ENCODE peak calls at places on chromosomes 13 and 19, in five cellular contexts. I, U, C, A and Y are unnamed samples.

GRCh38 chr19:48656840-48657474 is 11.0 kb upstream of the CA11 start:
- DNase-seq in I (no peak), U (no peak), C (no peak), A (no peak), Y (no peak)

GRCh38 chr19:29687897-29688728 is 22.9 kb downstream of the PLEKHF1 start:
- DNase-seq in I (no peak), U (no peak), C (no peak), A (no peak), Y (no peak)

GRCh38 chr13:76378767-76379166 is 507.4 kb downstream of the KCTD12 start:
- DNase-seq in I (no peak), U (no peak), C (no peak), A (no peak), Y (no peak)

GRCh38 chr19:41420101-41420880 is 6.9 kb downstream of the B3GNT8 start:
- DNase-seq in I (no peak), U (no peak), C (no peak), A (no peak), Y (no peak)

GRCh38 chr19:49058592-49058991 is 1.0 kb upstream of the CGB7 start:
- DNase-seq in I (no peak), U (no peak), C (no peak), A (peak), Y (no peak)

GRCh38 chr19:46574533-46574932 is 26.6 kb upstream of the CALM3 start:
- DNase-seq in I (no peak), U (no peak), C (no peak), A (no peak), Y (no peak)

GRCh38 chr19:17966497-17967257 is at the start of gene KCNN1:
- DNase-seq in I (no peak), U (no peak), C (no peak), A (peak), Y (no peak)

GRCh38 chr19:19445911-19446361 is 40.5 kb downstream of the GATAD2A start:
- DNase-seq in I (no peak), U (no peak), C (no peak), A (peak), Y (no peak)

GRCh38 chr13:41533676-41534075 is 76.3 kb downstream of the RGCC start:
- DNase-seq in I (no peak), U (no peak), C (no peak), A (no peak), Y (no peak)

GRCh38 chr13:49098198-49098597 is 121.9 kb upstream of the MLNR start:
- DNase-seq in I (no peak), U (no peak), C (no peak), A (no peak), Y (no peak)

GRCh38 chr19:35869327-35870123 is 1.2 kb downstream of the APLP1 start:
- DNase-seq in I (peak), U (peak), C (peak), A (peak), Y (peak)

GRCh38 chr19:32599736-32600157 is 18.8 kb downstream of the PDCD5 start:
- DNase-seq in I (no peak), U (no peak), C (peak), A (peak), Y (no peak)

GRCh38 chr19:58558066-58558622 is at the start of gene UBE2M:
- DNase-seq in I (peak), U (peak), C (no peak), A (peak), Y (peak)

GRCh38 chr19:45025264-45025663 is 13.6 kb upstream of the CLASRP start:
- DNase-seq in I (no peak), U (no peak), C (no peak), A (no peak), Y (no peak)

GRCh38 chr19:11479470-11480080 is 1.3 kb downstream of the ELAVL3 start:
- DNase-seq in I (no peak), U (no peak), C (no peak), A (no peak), Y (peak)

GRCh38 chr13:50131998-50132936 is 117.0 kb downstream of the KCNRG start:
- DNase-seq in I (no peak), U (no peak), C (no peak), A (no peak), Y (no peak)

GRCh38 chr19:50835103-50835784 is 1.9 kb upstream of the KLK15 start:
- DNase-seq in I (no peak), U (no peak), C (no peak), A (no peak), Y (no peak)

GRCh38 chr19:4066682-4067395 is at the start of gene ZBTB7A:
- DNase-seq in I (peak), U (peak), C (no peak), A (peak), Y (peak)

GRCh38 chr19:50432221-50432626 is 468 bp upstream of the MYBPC2 start:
- DNase-seq in I (no peak), U (no peak), C (no peak), A (peak), Y (no peak)

GRCh38 chr19:33520844-33521479 is 629 bp downstream of the PEPD start:
- DNase-seq in I (no peak), U (no peak), C (no peak), A (no peak), Y (no peak)

GRCh38 chr13:24489721-24490120 is 22.9 kb downstream of the PARP4 start:
- DNase-seq in I (no peak), U (no peak), C (no peak), A (no peak), Y (no peak)

GRCh38 chr19:42872608-42873007 is 6.9 kb downstream of the PSG1 start:
- DNase-seq in I (no peak), U (no peak), C (no peak), A (no peak), Y (no peak)

GRCh38 chr19:1451916-1452801 is 2.2 kb downstream of the APC2 start:
- DNase-seq in I (no peak), U (no peak), C (no peak), A (no peak), Y (peak)

GRCh38 chr19:42207767-42208259 is 9.7 kb downstream of the DEDD2 start:
- DNase-seq in I (peak), U (peak), C (no peak), A (no peak), Y (no peak)

GRCh38 chr19:33547676-33548075 is 26.1 kb upstream of the PEPD start:
- DNase-seq in I (peak), U (no peak), C (no peak), A (no peak), Y (no peak)

GRCh38 chr13:67509039-67509438 is 278.9 kb upstream of the PCDH9 start:
- DNase-seq in I (no peak), U (no peak), C (no peak), A (no peak), Y (no peak)

GRCh38 chr13:78680064-78680463 is 21.1 kb upstream of the OBI1 start:
- DNase-seq in I (no peak), U (no peak), C (no peak), A (no peak), Y (no peak)

GRCh38 chr19:6739884-6740588 is 556 bp downstream of the TRIP10 start:
- DNase-seq in I (no peak), U (peak), C (no peak), A (peak), Y (no peak)

GRCh38 chr13:44219808-44220544 is 153.6 kb upstream of the SERP2 start:
- DNase-seq in I (no peak), U (no peak), C (no peak), A (no peak), Y (no peak)

GRCh38 chr13:110921695-110922094 is 6.8 kb upstream of the ANKRD10 start:
- DNase-seq in I (no peak), U (no peak), C (no peak), A (no peak), Y (no peak)

GRCh38 chr13:110923086-110923485 is 8.2 kb upstream of the ANKRD10 start:
- DNase-seq in I (no peak), U (no peak), C (no peak), A (no peak), Y (no peak)

GRCh38 chr13:110922506-110922905 is 7.6 kb upstream of the ANKRD10 start:
- DNase-seq in I (no peak), U (no peak), C (no peak), A (no peak), Y (no peak)

GRCh38 chr13:110920038-110920437 is 5.2 kb upstream of the ANKRD10 start:
- DNase-seq in I (no peak), U (peak), C (no peak), A (no peak), Y (no peak)

GRCh38 chr13:110921209-110921608 is 6.3 kb upstream of the ANKRD10 start:
- DNase-seq in I (no peak), U (no peak), C (no peak), A (no peak), Y (no peak)
- H3K4me3 ChIP-seq in I (no peak), U (no peak), C (no peak), A (no peak), Y (no peak)

GRCh38 chr13:95626768-95627167 is 17.7 kb downstream of the DZIP1 start:
- DNase-seq in I (no peak), U (no peak), C (no peak), A (no peak), Y (no peak)

GRCh38 chr13:95629071-95629470 is 15.4 kb downstream of the DZIP1 start:
- DNase-seq in I (no peak), U (no peak), C (no peak), A (no peak), Y (no peak)

GRCh38 chr13:95628488-95628887 is 16.0 kb downstream of the DZIP1 start:
- DNase-seq in I (no peak), U (no peak), C (no peak), A (no peak), Y (no peak)

GRCh38 chr13:95630593-95630992 is 13.9 kb downstream of the DZIP1 start:
- DNase-seq in I (no peak), U (no peak), C (no peak), A (no peak), Y (no peak)

GRCh38 chr13:95627590-95627989 is 16.9 kb downstream of the DZIP1 start:
- DNase-seq in I (no peak), U (no peak), C (no peak), A (no peak), Y (no peak)
- H3K27ac ChIP-seq in I (no peak), U (no peak), C (no peak), A (no peak), Y (no peak)

GRCh38 chr13:33542309-33543088 is 256.9 kb upstream of the STARD13 start:
- DNase-seq in I (peak), U (peak), C (peak), A (peak), Y (peak)
- H3K4me3 ChIP-seq in I (peak), U (peak), C (peak), A (peak), Y (peak)

DNA sequence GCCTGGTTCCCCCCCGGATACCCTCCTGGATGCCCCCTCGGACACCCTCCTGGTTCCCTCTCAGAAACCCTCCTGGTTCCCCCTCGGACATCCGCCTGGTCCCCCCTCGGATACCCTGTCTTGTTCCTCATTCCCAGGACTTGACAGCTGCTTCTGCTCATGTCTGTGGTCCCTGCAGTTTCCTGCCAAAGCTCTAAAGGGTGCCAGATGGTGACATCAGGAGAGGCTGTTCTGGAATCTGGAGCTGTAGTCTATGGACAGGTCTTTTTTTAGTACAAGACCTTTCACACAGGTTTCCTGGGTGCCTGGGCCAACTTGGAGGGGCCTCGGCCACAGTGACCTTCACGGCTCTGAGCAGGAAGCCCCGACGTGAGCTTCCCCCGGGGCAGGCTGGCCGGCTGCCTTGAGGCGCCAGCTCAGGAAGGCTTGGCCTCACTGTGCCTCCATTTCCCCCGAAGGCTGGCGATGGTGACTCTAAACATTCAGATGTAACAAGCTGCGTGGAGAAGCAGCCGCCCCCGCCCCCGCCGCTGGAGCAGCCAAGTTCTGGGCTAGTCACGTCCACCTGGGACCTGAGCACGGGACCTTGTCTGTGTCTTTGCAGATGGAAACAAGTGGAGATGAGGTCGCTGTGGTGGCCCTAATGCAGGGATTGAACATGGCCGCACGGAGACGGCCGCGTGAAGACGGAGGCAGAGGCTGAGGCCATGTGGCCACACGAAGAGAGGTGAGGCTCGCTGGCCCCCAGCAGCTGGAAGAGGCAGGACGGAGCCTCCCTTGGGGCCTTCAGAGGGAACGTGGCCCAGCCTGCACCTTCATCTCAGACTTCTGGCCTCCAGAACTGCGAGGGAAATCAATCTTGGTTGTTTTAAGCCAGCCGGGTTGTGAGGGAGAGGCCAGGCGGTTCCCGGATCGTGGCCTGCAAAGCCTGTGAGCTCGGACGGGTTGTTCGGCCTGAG is 12.7 kb downstream of the SGTA start:
- DNase-seq in I (no peak), U (no peak), C (no peak), A (no peak), Y (peak)
- H3K27ac ChIP-seq in I (no peak), U (peak), C (no peak), A (no peak), Y (peak)

DNA sequence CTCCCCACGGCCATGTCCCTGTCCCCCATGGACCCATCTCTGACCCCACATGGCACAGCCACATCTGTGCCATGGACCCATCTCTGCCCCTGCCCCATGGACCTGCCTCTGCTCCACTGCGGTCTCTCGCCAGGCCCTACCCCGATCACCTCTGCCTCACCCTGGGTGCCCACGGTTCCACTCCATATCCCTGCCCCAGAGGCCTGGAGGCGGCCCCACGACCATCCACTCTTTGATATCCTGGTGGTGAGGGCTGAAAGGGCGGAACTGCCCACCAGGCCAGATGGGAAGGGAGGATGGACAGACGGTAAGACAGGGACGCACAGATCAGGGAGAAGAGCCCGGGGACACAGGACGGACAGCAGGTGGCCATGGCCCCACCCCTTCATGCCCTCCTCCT is 327 bp downstream of the PTGER1 start:
- DNase-seq in I (no peak), U (no peak), C (no peak), A (no peak), Y (no peak)
- H3K4me3 ChIP-seq in I (no peak), U (peak), C (peak), A (no peak), Y (no peak)